ENCODE peak calls at places on chromosomes 6 and 20, in ten cellular contexts. C is HS-27A; B is activated naive CD4-positive, alpha-beta T cell; J is omental fat pad; W is astrocyte of the spinal cord; Z is heart right ventricle; L is GDM1; I is GOT3; A is stimulated activated CD4-positive, alpha-beta T cell treated with anti-CD3 and anti-CD28 coated beads, Interleukin-1b, Interleukin-23, amount 100 ng/mL, for 24 hours; R is AG08395. E is an unnamed sample.

GRCh38 chr20:44969320-44969879 is 3.1 kb downstream of the STK4 start:
- DNase-seq in A (no peak), W (no peak), L (no peak), J (no peak), I (no peak), C (no peak), R (no peak), B (no peak), Z (no peak), E (no peak)

GRCh38 chr20:37303637-37304036 is 14.2 kb downstream of the MANBAL start:
- DNase-seq in B (no peak), C (no peak), Z (no peak), J (no peak), I (no peak), A (no peak), W (no peak), R (no peak), L (no peak), E (no peak)

GRCh38 chr6:93962566-93962965 is 543.2 kb upstream of the EPHA7 start:
- DNase-seq in Z (no peak), R (no peak), A (no peak), B (no peak), L (no peak), J (no peak), C (no peak), W (no peak), I (no peak), E (no peak)

GRCh38 chr6:25682324-25682723 is 30.3 kb downstream of the SCGN start:
- DNase-seq in B (no peak), L (no peak), R (no peak), W (no peak), I (no peak), Z (no peak), A (no peak), C (no peak), J (no peak), E (no peak)

GRCh38 chr6:91590191-91590590 is 1003.3 kb upstream of the MAP3K7 start:
- DNase-seq in L (no peak), I (no peak), J (no peak), C (no peak), A (no peak), Z (no peak), R (no peak), W (no peak), B (no peak), E (no peak)

GRCh38 chr20:10412591-10413408 is 21.2 kb downstream of the MKKS start:
- DNase-seq in R (peak), I (no peak), B (no peak), W (peak), J (no peak), A (no peak), L (no peak), C (no peak), Z (no peak), E (no peak)

GRCh38 chr20:8744228-8744844 is 324.6 kb upstream of the PLCB4 start:
- DNase-seq in I (no peak), Z (no peak), J (no peak), L (no peak), R (no peak), A (no peak), C (no peak), W (peak), B (no peak), E (no peak)

GRCh38 chr20:25553819-25554296 is 31.5 kb downstream of the NINL start:
- DNase-seq in I (no peak), A (no peak), J (no peak), L (no peak), Z (no peak), R (peak), B (no peak), C (no peak), W (peak), E (no peak)

GRCh38 chr6:14396826-14397517 is 279.4 kb downstream of the CD83 start:
- DNase-seq in Z (no peak), I (no peak), C (no peak), R (peak), L (no peak), A (no peak), W (peak), J (no peak), B (no peak), E (no peak)

GRCh38 chr20:22496817-22497216 is 87.6 kb downstream of the FOXA2 start:
- DNase-seq in W (no peak), L (no peak), I (no peak), C (no peak), Z (no peak), B (no peak), R (no peak), A (no peak), J (no peak), E (no peak)

GRCh38 chr6:89400912-89401399 is 11.1 kb downstream of the RRAGD start:
- DNase-seq in Z (no peak), L (no peak), R (no peak), I (no peak), C (no peak), J (no peak), W (no peak), B (no peak), A (no peak), E (no peak)

GRCh38 chr20:57199656-57200405 is 66.6 kb downstream of the BMP7 start:
- DNase-seq in Z (no peak), B (no peak), R (peak), I (no peak), A (no peak), J (no peak), L (no peak), W (no peak), C (no peak), E (no peak)

GRCh38 chr6:167708501-167709094 is 118.1 kb upstream of the AFDN start:
- DNase-seq in R (no peak), I (no peak), L (no peak), C (no peak), J (no peak), B (no peak), Z (no peak), W (no peak), A (no peak), E (no peak)

GRCh38 chr6:135166515-135166914 is 14.6 kb upstream of the MYB start:
- DNase-seq in B (no peak), Z (no peak), R (no peak), I (no peak), A (no peak), J (no peak), C (no peak), L (no peak), W (no peak), E (no peak)

GRCh38 chr6:5423251-5423650 is 161.9 kb downstream of the FARS2 start:
- DNase-seq in L (no peak), R (no peak), W (no peak), Z (no peak), C (no peak), A (no peak), I (no peak), J (no peak), B (no peak), E (no peak)

GRCh38 chr6:93017213-93017612 is 402.1 kb downstream of the EPHA7 start:
- DNase-seq in Z (no peak), W (peak), L (no peak), B (no peak), R (no peak), C (no peak), I (no peak), A (no peak), J (no peak), E (no peak)

GRCh38 chr6:37785002-37785687 is 34.4 kb upstream of the ZFAND3 start:
- DNase-seq in B (no peak), W (no peak), A (no peak), C (no peak), Z (no peak), R (no peak), I (no peak), L (no peak), J (no peak), E (no peak)

GRCh38 chr6:100617633-100618348 is 153.1 kb upstream of the SIM1 start:
- DNase-seq in R (no peak), A (no peak), C (no peak), I (no peak), L (no peak), Z (no peak), W (no peak), J (no peak), B (no peak), E (no peak)

GRCh38 chr6:7513534-7513933 is 27.9 kb upstream of the DSP start:
- DNase-seq in R (no peak), A (no peak), W (no peak), J (no peak), B (no peak), C (no peak), L (no peak), I (no peak), Z (no peak), E (no peak)

GRCh38 chr20:3037654-3038053 is 5.8 kb upstream of the GNRH2 start:
- DNase-seq in C (no peak), W (no peak), I (no peak), R (no peak), A (no peak), B (no peak), J (no peak), L (no peak), Z (no peak), E (no peak)

GRCh38 chr20:20457392-20458126 is 89.7 kb downstream of the INSM1 start:
- DNase-seq in Z (no peak), B (no peak), L (no peak), W (peak), C (no peak), R (no peak), J (no peak), A (no peak), I (no peak), E (no peak)

GRCh38 chr20:21027569-21027968 is 78.6 kb downstream of the LINC00237 start:
- DNase-seq in L (no peak), J (no peak), I (no peak), C (peak), Z (no peak), R (no peak), W (no peak), B (no peak), A (no peak), E (no peak)

GRCh38 chr20:45254867-45255266 is 503 bp upstream of the SLPI start:
- DNase-seq in L (no peak), C (no peak), Z (no peak), B (no peak), I (no peak), R (peak), A (no peak), J (no peak), W (peak), E (no peak)

GRCh38 chr6:26056583-26057350 is 30.5 kb upstream of the HFE start:
- DNase-seq in C (peak), Z (no peak), L (peak), A (no peak), R (peak), B (no peak), W (peak), J (no peak), I (no peak), E (no peak)

GRCh38 chr6:32244946-32245398 is 21.1 kb upstream of the NOTCH4 start:
- DNase-seq in J (peak), C (no peak), Z (peak), B (peak), I (peak), W (peak), R (peak), L (peak), A (peak), E (no peak)

GRCh38 chr20:17066955-17067354 is 159.9 kb upstream of the PCSK2 start:
- DNase-seq in J (no peak), Z (no peak), B (no peak), L (no peak), R (no peak), C (no peak), A (no peak), I (no peak), W (no peak), E (no peak)

GRCh38 chr6:3911614-3912336 is 62.6 kb downstream of the FAM50B start:
- DNase-seq in R (peak), L (no peak), Z (peak), A (no peak), J (peak), C (peak), B (no peak), W (peak), I (no peak), E (no peak)

GRCh38 chr6:83854766-83855165 is 1.6 kb downstream of the RIPPLY2 start:
- DNase-seq in A (no peak), L (no peak), W (no peak), R (no peak), Z (no peak), C (no peak), J (no peak), I (no peak), B (no peak), E (no peak)

GRCh38 chr6:32825966-32826365 is 9.2 kb upstream of the HLA-DOB start:
- DNase-seq in W (peak), C (no peak), R (peak), Z (no peak), I (no peak), A (no peak), L (no peak), B (no peak), J (no peak), E (no peak)

GRCh38 chr6:159646136-159646535 is 46.9 kb downstream of the SOD2 start:
- DNase-seq in I (no peak), J (no peak), A (no peak), R (no peak), W (no peak), L (no peak), B (no peak), Z (no peak), C (no peak), E (no peak)

GRCh38 chr20:63318391-63319163 is 25.6 kb downstream of the COL20A1 start:
- DNase-seq in A (no peak), J (no peak), B (no peak), R (no peak), Z (no peak), L (no peak), W (no peak), I (no peak), C (no peak), E (no peak)

GRCh38 chr6:2531426-2532208 is 219.1 kb downstream of the MYLK4 start:
- DNase-seq in R (peak), J (no peak), B (no peak), L (no peak), C (no peak), W (peak), A (no peak), Z (no peak), I (no peak), E (no peak)

GRCh38 chr6:73234732-73235131 is 9.4 kb upstream of the KHDC1L start:
- DNase-seq in A (no peak), W (peak), B (no peak), J (no peak), C (peak), Z (no peak), L (no peak), R (peak), I (no peak), E (no peak)

GRCh38 chr20:39112196-39112743 is 150.1 kb downstream of the DHX35 start:
- DNase-seq in R (peak), W (peak), Z (peak), A (no peak), C (peak), J (no peak), I (no peak), L (peak), B (no peak), E (no peak)